ENCODE peak calls at places on chromosomes 6 and 20, in four cellular contexts. O is HTR-8/SVneo, B is K562, Q is AG09309. W is an unnamed sample.

GRCh38 chr20:3563113-3563512 is 92.3 kb downstream of the ATRN start:
- DNase-seq in Q (no peak), B (no peak), O (no peak), W (no peak)

GRCh38 chr6:33801611-33802010 is 2.2 kb downstream of the MLN start:
- DNase-seq in O (no peak), Q (no peak), B (no peak), W (no peak)

GRCh38 chr6:10276106-10276505 is 138.8 kb downstream of the TFAP2A start:
- DNase-seq in B (no peak), Q (no peak), O (peak; percentile 38), W (no peak)

GRCh38 chr6:33613146-33613793 is 7.9 kb upstream of the ITPR3 start:
- DNase-seq in B (no peak), Q (peak; percentile 63), O (no peak), W (no peak)

GRCh38 chr20:23086931-23087411 is 847 bp upstream of the CD93 start:
- DNase-seq in O (no peak), Q (no peak), B (no peak), W (no peak)

GRCh38 chr20:49210101-49210749 is 9.0 kb upstream of the DDX27 start:
- DNase-seq in B (no peak), O (no peak), Q (no peak), W (no peak)

GRCh38 chr6:12112540-12113189 is 100.6 kb downstream of the HIVEP1 start:
- DNase-seq in O (peak; percentile 21), Q (no peak), B (peak; percentile 46), W (no peak)

GRCh38 chr6:63803371-63803770 is 167.8 kb downstream of the PHF3 start:
- DNase-seq in O (no peak), Q (no peak), B (no peak), W (no peak)

GRCh38 chr6:149028767-149029405 is 282.1 kb downstream of the UST start:
- DNase-seq in Q (peak; percentile 91), B (peak; percentile 90), O (peak; percentile 45), W (peak; percentile 52)

GRCh38 chr6:21946298-21946783 is 350.5 kb downstream of the PRL start:
- DNase-seq in O (peak; percentile 19), Q (peak; percentile 98), B (no peak), W (no peak)